ENCODE peak calls at places on chromosomes 11 and 22, in five cellular contexts. F is psoas muscle; Y is CD8-positive, alpha-beta T cell; B is Panc1; E is activated CD8-positive, alpha-beta T cell treated with anti-CD3 and anti-CD28 coated beads for 36 hours. X is an unnamed sample.

GRCh38 chr22:25838960-25839741 is 97.2 kb downstream of the MYO18B start:
- ATAC-seq in E (no peak), Y (no peak), F (no peak), B (no peak), X (no peak)

GRCh38 chr11:12853652-12854296 is 155.3 kb upstream of the RASSF10 start:
- ATAC-seq in F (peak; percentile 89), B (no peak), Y (no peak), E (no peak), X (peak; percentile 61)

GRCh38 chr11:61526956-61527731 is 18.6 kb downstream of the LRRC10B start:
- ATAC-seq in F (no peak), B (no peak), Y (no peak), E (no peak), X (no peak)

GRCh38 chr11:120056301-120057027 is 81.4 kb downstream of the TRIM29 start:
- ATAC-seq in B (no peak), Y (no peak), F (no peak), E (no peak), X (no peak)

GRCh38 chr11:117930668-117931330 is 1.6 kb upstream of the TMPRSS13 start:
- ATAC-seq in E (peak; percentile 72), B (no peak), F (no peak), Y (peak; percentile 68), X (no peak)

GRCh38 chr11:76782526-76783293 is 446 bp upstream of the TSKU start:
- ATAC-seq in Y (peak; percentile 38), B (peak; percentile 85), E (peak; percentile 83), F (peak; percentile 75), X (peak; percentile 89)

GRCh38 chr11:128528294-128528693 is 59.1 kb downstream of the ETS1 start:
- ATAC-seq in F (no peak), B (no peak), Y (no peak), E (peak; percentile 17), X (no peak)

GRCh38 chr11:117978982-117979381 is 7.2 kb upstream of the IL10RA start:
- ATAC-seq in Y (no peak), E (no peak), F (no peak), B (no peak), X (no peak)

GRCh38 chr22:42913874-42914510 is 56.9 kb upstream of the ARFGAP3 start:
- ATAC-seq in F (no peak), Y (no peak), E (no peak), B (no peak), X (no peak)

GRCh38 chr11:19907839-19908238 is 195.2 kb downstream of the NAV2 start:
- ATAC-seq in B (no peak), F (no peak), Y (no peak), E (no peak), X (no peak)

GRCh38 chr22:46970411-46971123 is 208.1 kb downstream of the TBC1D22A start:
- ATAC-seq in E (no peak), Y (no peak), F (no peak), B (no peak), X (no peak)

GRCh38 chr11:68965901-68966868 is 14.6 kb downstream of the MRGPRD start:
- ATAC-seq in E (no peak), F (no peak), B (no peak), Y (peak; percentile 39), X (no peak)

GRCh38 chr11:1409108-1409851 is 19.5 kb downstream of the BRSK2 start:
- ATAC-seq in B (peak; percentile 19), E (no peak), Y (no peak), F (no peak), X (no peak)

GRCh38 chr11:121603316-121603715 is 150.5 kb upstream of the SORL1-AS1 start:
- ATAC-seq in F (no peak), Y (no peak), B (no peak), E (no peak), X (no peak)

GRCh38 chr11:76004400-76004799 is 189.4 kb downstream of the UVRAG start:
- ATAC-seq in E (no peak), B (no peak), F (no peak), Y (no peak), X (no peak)

GRCh38 chr11:44475114-44475686 is 90.3 kb upstream of the CD82 start:
- ATAC-seq in F (no peak), B (no peak), E (no peak), Y (no peak), X (no peak)

GRCh38 chr11:33767624-33768023 is 6.7 kb downstream of the FBXO3 start:
- ATAC-seq in E (no peak), F (no peak), B (no peak), Y (no peak), X (no peak)

GRCh38 chr11:68342459-68343158 is 30.2 kb downstream of the LRP5 start:
- ATAC-seq in B (peak; percentile 56), E (no peak), Y (no peak), F (no peak), X (peak; percentile 19)

GRCh38 chr22:50476819-50477344 is 2.0 kb upstream of the SBF1 start:
- ATAC-seq in Y (no peak), B (no peak), F (no peak), E (no peak), X (no peak)

GRCh38 chr11:12841946-12842630 is 167.0 kb upstream of the RASSF10 start:
- ATAC-seq in F (no peak), B (no peak), Y (no peak), E (no peak), X (no peak)

GRCh38 chr22:43580351-43580750 is 168.5 kb downstream of the MPPED1 start:
- ATAC-seq in Y (no peak), F (no peak), B (no peak), E (no peak), X (no peak)

GRCh38 chr11:129035254-129035653 is 92.6 kb upstream of the TP53AIP1 start:
- ATAC-seq in F (no peak), E (no peak), Y (no peak), B (no peak), X (no peak)

DNA sequence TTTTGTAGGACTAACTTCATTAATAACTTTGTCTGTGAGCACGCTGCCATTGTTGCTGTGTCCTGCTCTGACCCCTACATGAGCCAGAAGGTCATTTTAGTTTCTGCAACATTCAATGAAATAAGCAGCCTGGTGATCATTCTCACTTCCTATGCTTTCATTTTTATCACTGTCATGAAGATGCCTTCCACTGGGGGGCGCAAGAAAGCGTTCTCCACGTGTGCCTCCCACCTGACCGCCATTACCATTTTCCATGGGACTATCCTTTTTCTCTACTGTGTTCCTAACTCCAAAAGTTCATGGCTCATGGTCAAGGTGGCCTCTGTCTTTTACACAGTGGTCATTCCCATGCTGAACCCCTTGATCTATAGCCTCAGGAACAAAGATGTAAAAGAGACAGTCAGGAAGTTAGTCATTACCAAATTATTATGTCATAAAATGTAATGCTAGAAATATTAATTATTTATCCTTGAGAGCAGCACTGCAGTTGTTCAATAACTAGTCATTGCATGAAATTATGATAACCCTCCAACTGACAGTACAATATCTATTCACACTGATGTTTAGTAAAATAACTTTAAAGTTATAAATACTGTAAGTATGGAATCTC is 46.4 kb upstream of the OR5D13 start:
- ATAC-seq in E (no peak), B (no peak), Y (no peak), F (no peak), X (no peak)
- TF ChIP-seq CTCF in E (peak; percentile 22), B (peak; percentile 37), Y (no peak), F (no peak), X (no peak)

GRCh38 chr11:66867425-66868040 is 10.7 kb downstream of the LRFN4 start:
- ATAC-seq in Y (no peak), E (no peak), B (peak; percentile 32), F (no peak), X (no peak)
- TF ChIP-seq CTCF in Y (no peak), E (no peak), B (peak; percentile 47), F (no peak), X (no peak)

GRCh38 chr22:23889620-23890019 is 4.6 kb upstream of the MIF start:
- ATAC-seq in E (no peak), B (no peak), Y (no peak), F (no peak), X (no peak)

GRCh38 chr22:23892130-23892529 is 2.1 kb upstream of the MIF start:
- ATAC-seq in Y (no peak), E (no peak), F (no peak), B (no peak), X (no peak)

GRCh38 chr22:23892626-23893445 is 1.3 kb upstream of the MIF start:
- ATAC-seq in E (no peak), F (no peak), Y (no peak), B (no peak), X (no peak)

GRCh38 chr22:23891726-23892125 is 2.5 kb upstream of the MIF start:
- ATAC-seq in E (no peak), Y (no peak), F (no peak), B (no peak), X (no peak)

DNA sequence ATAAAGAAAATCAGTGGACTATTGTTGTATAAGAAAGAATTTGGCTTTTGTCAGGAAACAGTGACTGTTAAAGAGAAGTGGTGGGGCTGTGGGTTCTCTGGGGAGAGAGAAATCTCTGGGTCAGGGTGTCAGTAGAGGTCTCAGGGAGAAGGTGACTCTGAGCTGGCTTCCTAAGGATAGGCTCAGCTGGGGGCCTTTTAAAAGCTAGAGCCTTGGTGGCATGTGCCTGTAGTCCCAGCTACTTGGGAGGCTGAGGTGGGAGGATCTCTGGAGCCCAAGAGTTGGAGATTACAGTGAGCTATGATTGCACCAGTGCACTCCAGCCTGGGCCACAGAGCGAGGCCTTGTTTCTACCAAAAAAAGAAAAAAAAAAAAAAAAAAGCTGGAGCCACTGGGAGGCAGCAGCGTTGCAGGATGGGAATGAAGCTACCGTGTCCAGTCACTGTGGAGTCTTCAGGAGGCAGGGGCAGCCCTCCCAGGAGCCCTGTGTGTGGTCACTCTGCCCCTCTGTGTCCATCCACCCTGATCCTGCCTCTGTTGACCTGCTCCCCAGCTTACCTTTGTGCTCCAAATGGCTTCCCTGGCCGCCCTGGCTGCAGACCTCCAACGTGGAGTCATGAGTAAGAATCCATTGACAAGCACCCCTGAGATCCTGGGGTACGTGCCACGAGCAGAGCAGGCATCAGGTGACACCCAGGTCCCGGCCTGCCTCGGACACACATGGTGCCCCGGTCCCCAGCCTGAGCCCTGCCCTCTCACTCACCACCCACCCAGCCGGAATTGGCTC is 5.4 kb upstream of the MIF start:
- ATAC-seq in F (peak; percentile 24), Y (no peak), B (peak; percentile 48), E (no peak), X (no peak)
- TF ChIP-seq CTCF in F (no peak), Y (no peak), B (peak; percentile 11), E (no peak), X (no peak)

DNA sequence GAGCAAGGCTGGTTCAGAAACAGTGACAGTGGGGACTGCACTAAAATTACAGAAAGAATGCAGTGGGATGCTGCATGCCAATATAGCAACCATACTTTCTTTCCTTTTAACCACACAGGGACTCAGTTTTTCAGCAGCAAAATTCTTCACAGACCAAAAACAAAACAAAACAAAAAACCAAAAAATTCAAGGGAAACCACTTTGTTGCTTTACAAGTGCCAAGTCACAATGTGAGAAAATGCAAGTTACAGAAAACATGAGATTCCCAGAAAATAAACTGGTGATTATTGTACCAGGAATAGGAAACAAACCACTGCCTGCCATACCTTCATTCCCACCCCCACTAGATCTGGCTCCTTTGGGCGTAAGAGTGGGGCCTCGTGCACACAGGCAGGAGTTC is 52.6 kb downstream of the TENM4 start:
- ATAC-seq in F (no peak), Y (no peak), E (no peak), B (no peak), X (no peak)
- TF ChIP-seq CTCF in F (no peak), Y (no peak), E (no peak), B (no peak), X (no peak)